ENCODE peak calls at places on chromosomes 13 and 19, in four cellular contexts. H is SK-N-SH, D is HCT116, P is HepG2. E is an unnamed sample.

GRCh38 chr19:10553943-10554381 is 10.3 kb downstream of the ATG4D start:
- DNase-seq in D (no peak), P (no peak), H (no peak), E (no peak)

GRCh38 chr19:19540707-19541515 is 2.8 kb downstream of the CILP2 start:
- DNase-seq in P (no peak), H (peak; percentile 97), D (peak; percentile 93), E (peak; percentile 73)

GRCh38 chr19:13060964-13061927 is 41.4 kb downstream of the LYL1 start:
- DNase-seq in D (peak; percentile 59), H (peak; percentile 92), P (peak; percentile 70), E (peak; percentile 69)

GRCh38 chr13:80881495-80882482 is 540.9 kb upstream of the SPRY2 start:
- DNase-seq in H (no peak), P (no peak), D (no peak), E (peak; percentile 55)

GRCh38 chr19:51552996-51553725 is 17.9 kb upstream of the ZNF175 start:
- DNase-seq in P (peak; percentile 39), D (peak; percentile 13), H (peak; percentile 40), E (peak; percentile 82)

GRCh38 chr13:100497394-100497793 is 91.2 kb downstream of the GGACT start:
- DNase-seq in H (no peak), P (no peak), D (no peak), E (no peak)

GRCh38 chr13:29917573-29918091 is 67.2 kb upstream of the UBL3 start:
- DNase-seq in H (no peak), D (no peak), P (no peak), E (no peak)

GRCh38 chr19:52494518-52494917 is 33.0 kb upstream of the ZNF808 start:
- DNase-seq in D (no peak), H (no peak), P (no peak), E (no peak)

GRCh38 chr13:60226507-60226906 is 62.8 kb upstream of the DIAPH3 start:
- DNase-seq in P (peak; percentile 15), H (peak; percentile 57), D (peak; percentile 12), E (peak; percentile 65)

GRCh38 chr13:111383591-111384440 is 63.4 kb downstream of the TEX29 start:
- DNase-seq in D (no peak), H (no peak), P (no peak), E (no peak)
- TF ChIP-seq JUND in D (no peak), H (no peak), P (no peak), E (no peak)

DNA sequence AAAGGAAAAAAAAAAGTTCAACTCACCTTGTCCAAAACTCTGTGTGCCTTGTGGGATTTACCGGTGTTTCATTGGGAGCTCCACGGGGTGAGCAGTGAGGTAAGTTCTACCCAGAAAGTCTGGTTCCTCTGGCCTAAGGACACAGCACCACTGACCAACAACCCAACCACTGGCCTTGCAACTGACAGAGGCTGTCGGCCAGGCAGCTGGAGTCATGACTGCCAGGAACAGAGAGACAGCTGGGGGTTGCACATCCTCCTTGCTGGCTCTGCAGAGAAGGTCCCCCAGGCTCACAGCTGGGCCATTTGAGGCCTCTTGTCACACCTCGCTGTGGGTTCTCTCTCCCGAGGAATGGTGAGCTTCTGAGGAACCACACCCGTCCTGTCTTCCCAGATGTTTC is 59.5 kb downstream of the ANKRD10 start:
- DNase-seq in D (no peak), H (no peak), P (no peak), E (no peak)
- TF ChIP-seq JUND in D (no peak), H (no peak), P (no peak), E (no peak)

GRCh38 chr19:5083547-5083965 is 114.6 kb downstream of the KDM4B start:
- DNase-seq in H (no peak), D (no peak), P (no peak), E (no peak)
- TF ChIP-seq JUND in H (no peak), D (no peak), P (no peak), E (no peak)

DNA sequence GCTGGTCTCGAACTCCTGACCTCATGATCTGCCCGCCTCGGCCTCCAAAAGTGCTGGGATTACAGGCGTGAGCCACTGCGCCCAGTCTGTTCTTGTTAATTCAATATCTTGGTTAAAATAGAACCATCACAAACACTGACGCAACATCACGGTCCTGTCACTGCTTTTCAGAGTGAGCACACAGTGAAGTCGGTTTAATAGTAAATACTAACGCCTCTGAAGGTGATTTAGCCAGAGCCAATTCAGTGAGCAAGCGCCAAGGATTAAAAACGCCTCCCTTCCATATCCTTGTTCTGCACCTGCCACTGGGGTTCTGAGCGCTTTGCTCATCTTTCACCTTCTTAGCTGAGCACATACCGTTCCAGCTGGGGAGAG is 30.3 kb downstream of the LAMP1 start:
- DNase-seq in P (no peak), H (no peak), D (no peak), E (no peak)
- TF ChIP-seq JUND in P (no peak), H (no peak), D (no peak), E (no peak)

GRCh38 chr19:5018224-5019015 is 49.5 kb downstream of the KDM4B start:
- DNase-seq in H (no peak), P (no peak), D (no peak), E (no peak)
- TF ChIP-seq JUND in H (no peak), P (no peak), D (no peak), E (no peak)

GRCh38 chr19:5435642-5436017 is 19.6 kb upstream of the ZNRF4 start:
- DNase-seq in H (no peak), D (no peak), P (no peak), E (no peak)

GRCh38 chr19:5434970-5435641 is 20.1 kb upstream of the ZNRF4 start:
- DNase-seq in H (no peak), P (peak; percentile 42), D (peak; percentile 74), E (no peak)

GRCh38 chr19:5434351-5434917 is 20.8 kb upstream of the ZNRF4 start:
- DNase-seq in D (peak; percentile 39), H (no peak), P (no peak), E (no peak)

GRCh38 chr19:5436101-5436947 is 18.9 kb upstream of the ZNRF4 start:
- DNase-seq in P (no peak), H (peak; percentile 99), D (no peak), E (peak; percentile 41)

GRCh38 chr19:5436948-5437306 is 18.3 kb upstream of the ZNRF4 start:
- DNase-seq in P (no peak), D (no peak), H (no peak), E (no peak)
- TF ChIP-seq JUND in P (no peak), D (no peak), H (no peak), E (no peak)

GRCh38 chr13:20394506-20394905 is 131.2 kb downstream of the CRYL1 start:
- DNase-seq in P (no peak), D (no peak), H (no peak), E (no peak)
- TF ChIP-seq JUND in P (no peak), D (no peak), H (no peak), E (no peak)

E was measured in T47D.